ENCODE peak calls at places on chromosomes 6 and 20, in nine cellular contexts. W, Z, U, V, Y, K, L, O and A are unnamed samples.

GRCh38 chr6:85912582-85912981 is 269.9 kb upstream of the SYNCRIP start:
- DNase-seq in O (no peak), K (no peak), V (no peak), Y (no peak), W (no peak), Z (no peak), L (no peak), U (no peak), A (no peak)

GRCh38 chr6:139230421-139230840 is 61.4 kb downstream of the TXLNB start:
- DNase-seq in Z (no peak), U (peak; percentile 31), W (no peak), K (no peak), O (peak; percentile 30), L (peak; percentile 59), V (no peak), Y (no peak), A (no peak)

GRCh38 chr6:16271415-16271814 is 33.0 kb downstream of the GMPR start:
- DNase-seq in L (no peak), Y (no peak), V (no peak), U (no peak), O (no peak), W (no peak), Z (no peak), K (no peak), A (no peak)

GRCh38 chr20:48404598-48404997 is 423.2 kb downstream of the PREX1 start:
- DNase-seq in O (no peak), L (no peak), Y (no peak), V (no peak), Z (no peak), U (peak; percentile 31), W (no peak), K (no peak), A (no peak)

GRCh38 chr6:36131517-36132220 is 1.4 kb downstream of the MAPK13 start:
- DNase-seq in W (no peak), O (peak; percentile 85), Y (peak; percentile 74), Z (peak; percentile 42), U (peak; percentile 93), L (peak; percentile 35), V (peak; percentile 13), K (peak; percentile 83), A (no peak)

GRCh38 chr6:98036344-98036743 is 753.3 kb upstream of the MMS22L start:
- DNase-seq in Y (no peak), O (no peak), L (no peak), K (no peak), V (no peak), U (no peak), Z (no peak), W (no peak), A (no peak)

GRCh38 chr6:125640441-125641150 is 108.8 kb upstream of the HEY2 start:
- DNase-seq in V (no peak), Y (no peak), O (no peak), U (no peak), L (no peak), W (no peak), K (no peak), Z (no peak), A (no peak)

GRCh38 chr20:35410613-35411012 is 1.2 kb downstream of the UQCC1 start:
- DNase-seq in V (no peak), U (no peak), Y (no peak), K (no peak), W (no peak), Z (no peak), O (no peak), L (no peak), A (no peak)

GRCh38 chr6:126773122-126773805 is 345.2 kb upstream of the RSPO3 start:
- DNase-seq in W (no peak), L (no peak), U (no peak), V (no peak), K (peak; percentile 18), O (no peak), Y (no peak), Z (no peak), A (no peak)

GRCh38 chr6:72623808-72624207 is 1.9 kb downstream of the KCNQ5 start:
- DNase-seq in W (no peak), K (no peak), V (no peak), Z (no peak), O (peak; percentile 11), L (no peak), Y (no peak), U (no peak), A (no peak)

GRCh38 chr6:39335780-39336541 is 13.5 kb upstream of the KCNK16 start:
- DNase-seq in L (no peak), O (no peak), Z (no peak), U (peak; percentile 37), W (no peak), Y (no peak), V (no peak), K (no peak), A (no peak)